ENCODE peak calls at places on chromosome 11, in four cellular contexts. T is Peyer's patch, H is cardiac muscle cell, D is ascending aorta. Y is an unnamed sample.

GRCh38 chr11:27158763-27159679 is 118.4 kb downstream of the BBOX1 start:
- DNase-seq in T (no peak), H (peak), D (peak), Y (no peak)

GRCh38 chr11:127205688-127206217 is 205.2 kb upstream of the KIRREL3 start:
- DNase-seq in T (no peak), H (no peak), D (no peak), Y (no peak)

GRCh38 chr11:5922749-5923426 is 19.2 kb upstream of the OR56A3 start:
- DNase-seq in T (no peak), H (no peak), D (no peak), Y (no peak)

GRCh38 chr11:82858556-82859091 is 41.6 kb downstream of the PRCP start:
- DNase-seq in T (no peak), H (peak), D (no peak), Y (no peak)

GRCh38 chr11:115929618-115930129 is 425.5 kb upstream of the CADM1 start:
- DNase-seq in T (no peak), H (no peak), D (no peak), Y (no peak)

GRCh38 chr11:35260342-35260985 is 121.5 kb downstream of the CD44 start:
- DNase-seq in T (no peak), H (peak), D (peak), Y (no peak)

GRCh38 chr11:119788096-119788883 is 59.3 kb upstream of the NECTIN1 start:
- DNase-seq in T (peak), H (no peak), D (no peak), Y (peak)

GRCh38 chr11:19499999-19500398 is 212.6 kb upstream of the NAV2 start:
- DNase-seq in T (no peak), H (peak), D (no peak), Y (no peak)

GRCh38 chr11:83773950-83774880 is 488.0 kb upstream of the CCDC90B start:
- DNase-seq in T (no peak), H (peak), D (no peak), Y (no peak)

GRCh38 chr11:105144887-105145286 is 5.3 kb upstream of the CARD18 start:
- DNase-seq in T (no peak), H (peak), D (no peak), Y (no peak)

GRCh38 chr11:93740031-93740801 is 1.1 kb downstream of the TAF1D start:
- DNase-seq in T (no peak), H (peak), D (no peak), Y (peak)

GRCh38 chr11:67506426-67507032 is 1.4 kb upstream of the PITPNM1 start:
- DNase-seq in T (no peak), H (no peak), D (no peak), Y (no peak)
- TF ChIP-seq CTCF in T (no peak), H (no peak), D (no peak), Y (peak)

GRCh38 chr11:17718015-17718414 is 1.4 kb upstream of the MYOD1 start:
- DNase-seq in T (no peak), H (no peak), D (peak), Y (no peak)

GRCh38 chr11:17719940-17720795 is 797 bp downstream of the MYOD1 start:
- DNase-seq in T (no peak), H (peak), D (peak), Y (no peak)

GRCh38 chr11:17719028-17719939 is at the start of gene MYOD1:
- DNase-seq in T (no peak), H (no peak), D (peak), Y (no peak)

GRCh38 chr11:17716807-17717206 is 2.6 kb upstream of the MYOD1 start:
- DNase-seq in T (no peak), H (no peak), D (no peak), Y (no peak)

GRCh38 chr11:17718510-17718962 is 835 bp upstream of the MYOD1 start:
- DNase-seq in T (no peak), H (no peak), D (peak), Y (no peak)
- H3K27ac ChIP-seq in T (no peak), H (no peak), D (no peak), Y (no peak)

GRCh38 chr11:59182457-59183151 is 10.7 kb downstream of the DTX4 start:
- DNase-seq in T (peak), H (no peak), D (no peak), Y (no peak)
- TF ChIP-seq CTCF in T (peak), H (peak), D (no peak), Y (peak)

GRCh38 chr11:46930089-46930488 is 6.5 kb upstream of the CSTPP1 start:
- DNase-seq in T (no peak), H (peak), D (no peak), Y (no peak)
- H3K27ac ChIP-seq in T (no peak), H (no peak), D (no peak), Y (no peak)

GRCh38 chr11:101362643-101363042 is 221.2 kb downstream of the TRPC6 start:
- DNase-seq in T (no peak), H (no peak), D (no peak), Y (no peak)

DNA sequence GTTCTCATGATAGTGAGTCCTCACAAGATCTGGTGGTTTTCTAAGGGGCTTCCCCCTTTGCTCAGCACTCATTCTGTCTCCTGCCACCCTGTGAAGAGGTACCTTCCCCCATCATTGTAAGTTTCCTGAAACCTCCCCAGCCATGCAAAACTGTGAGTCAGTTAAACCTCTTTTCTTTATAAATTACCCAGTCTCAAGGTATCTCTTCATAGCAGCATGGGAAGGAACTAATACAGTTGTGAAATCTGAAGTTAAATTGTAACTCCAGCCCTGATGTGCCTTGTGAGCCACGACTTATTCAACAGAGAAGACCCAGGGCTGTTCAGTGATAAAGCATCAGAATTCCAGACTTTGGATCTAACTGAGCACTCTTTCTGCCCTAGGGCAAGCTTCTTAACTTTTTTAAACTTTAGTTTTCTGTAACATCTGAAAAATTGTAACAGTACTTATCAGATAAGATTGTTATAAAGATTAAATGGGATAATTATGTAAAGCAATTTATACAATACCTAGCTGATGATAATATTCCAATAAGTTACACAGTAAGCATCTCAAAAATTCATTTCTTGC is 220.0 kb downstream of the TRPC6 start:
- DNase-seq in T (no peak), H (no peak), D (no peak), Y (no peak)
- TF ChIP-seq CTCF in T (no peak), H (no peak), D (no peak), Y (no peak)

GRCh38 chr11:45262900-45263299 is 23.2 kb downstream of the SYT13 start:
- DNase-seq in T (peak), H (no peak), D (no peak), Y (no peak)

GRCh38 chr11:45266693-45267451 is 19.3 kb downstream of the SYT13 start:
- DNase-seq in T (peak), H (no peak), D (no peak), Y (no peak)

GRCh38 chr11:45265963-45266692 is 20.0 kb downstream of the SYT13 start:
- DNase-seq in T (no peak), H (no peak), D (no peak), Y (no peak)

GRCh38 chr11:45264839-45265515 is 21.2 kb downstream of the SYT13 start:
- DNase-seq in T (no peak), H (peak), D (no peak), Y (no peak)

GRCh38 chr11:45263773-45264172 is 22.4 kb downstream of the SYT13 start:
- DNase-seq in T (no peak), H (no peak), D (no peak), Y (no peak)
- H3K27ac ChIP-seq in T (no peak), H (no peak), D (no peak), Y (no peak)

GRCh38 chr11:64208086-64208795 is 1.7 kb downstream of the FERMT3 start:
- DNase-seq in T (no peak), H (no peak), D (no peak), Y (no peak)

GRCh38 chr11:64208796-64209562 is 2.5 kb downstream of the FERMT3 start:
- DNase-seq in T (no peak), H (no peak), D (no peak), Y (peak)

GRCh38 chr11:64209563-64209843 is 3.0 kb downstream of the FERMT3 start:
- DNase-seq in T (no peak), H (no peak), D (no peak), Y (peak)

GRCh38 chr11:64206457-64207246 is at the start of gene FERMT3:
- DNase-seq in T (peak), H (no peak), D (peak), Y (peak)

GRCh38 chr11:64207247-64208085 is 945 bp downstream of the FERMT3 start:
- DNase-seq in T (no peak), H (peak), D (peak), Y (peak)
- TF ChIP-seq CTCF in T (no peak), H (no peak), D (no peak), Y (no peak)

DNA sequence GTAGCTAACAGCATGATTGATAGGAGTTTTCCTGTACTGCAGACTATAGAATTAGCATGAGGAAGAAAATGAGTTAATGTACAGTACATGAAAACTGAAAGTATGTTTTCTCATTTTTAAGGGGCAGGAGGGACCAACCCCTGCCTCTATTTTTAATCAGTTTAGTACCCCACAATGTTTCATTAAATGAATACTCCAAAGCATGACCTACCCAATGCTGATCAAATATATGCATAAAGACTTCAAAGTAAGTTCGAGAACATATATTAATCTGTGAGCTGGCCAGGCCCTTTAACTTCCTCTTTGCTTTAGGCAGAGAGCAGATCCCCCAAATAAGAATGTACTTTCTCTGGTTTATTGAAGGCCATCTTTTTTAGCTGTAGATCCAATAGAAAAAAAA is 161.1 kb downstream of the FCHSD2 start:
- DNase-seq in T (no peak), H (no peak), D (no peak), Y (no peak)
- H3K27ac ChIP-seq in T (no peak), H (no peak), D (no peak), Y (no peak)

GRCh38 chr11:8732748-8733241 is 50.2 kb downstream of the RPL27A start:
- DNase-seq in T (no peak), H (peak), D (peak), Y (no peak)
- TF ChIP-seq CTCF in T (no peak), H (no peak), D (no peak), Y (no peak)

Y was measured in upper lobe of right lung.